ENCODE peak calls at places on chromosomes 6 and 20, in six cellular contexts. One of them, this sample, is unnamed.
A peak's percentile ranks its signal among the peaks of the same experiment; 100 is the strongest.

GRCh38 chr6:28252507-28252975 is 472 bp upstream of the ZKSCAN4 start:
- DNase-seq in HepG2: no peak
- DNase-seq in IMR-90: no peak
- DNase-seq in H1: no peak
- DNase-seq in colonic mucosa: no peak
- DNase-seq in HCT116: no peak
- DNase-seq in this sample: no peak

GRCh38 chr6:167393731-167394130 is 68.8 kb downstream of the TTLL2 start:
- DNase-seq in HepG2: no peak
- DNase-seq in IMR-90: no peak
- DNase-seq in H1: no peak
- DNase-seq in colonic mucosa: no peak
- DNase-seq in HCT116: no peak
- DNase-seq in this sample: no peak

GRCh38 chr6:37182736-37183590 is 13.0 kb downstream of the PIM1 start:
- DNase-seq in HepG2: no peak
- DNase-seq in IMR-90: no peak
- DNase-seq in H1: no peak
- DNase-seq in colonic mucosa: no peak
- DNase-seq in HCT116: no peak
- DNase-seq in this sample: peak; percentile 65

GRCh38 chr20:54047741-54048140 is 22.7 kb downstream of the BCAS1 start:
- DNase-seq in HepG2: no peak
- DNase-seq in IMR-90: no peak
- DNase-seq in H1: no peak
- DNase-seq in colonic mucosa: no peak
- DNase-seq in HCT116: no peak
- DNase-seq in this sample: peak; percentile 16

GRCh38 chr6:158737710-158738615 is 81.2 kb downstream of the EZR start:
- DNase-seq in HepG2: no peak
- DNase-seq in IMR-90: peak; percentile 65
- DNase-seq in H1: no peak
- DNase-seq in colonic mucosa: no peak
- DNase-seq in HCT116: peak; percentile 92
- DNase-seq in this sample: no peak

GRCh38 chr6:94902974-94903628 is 674.2 kb upstream of the MANEA start:
- DNase-seq in HepG2: peak; percentile 5
- DNase-seq in IMR-90: no peak
- DNase-seq in H1: no peak
- DNase-seq in colonic mucosa: no peak
- DNase-seq in HCT116: no peak
- DNase-seq in this sample: no peak

GRCh38 chr6:7434672-7435071 is 45.1 kb downstream of the RIOK1 start:
- DNase-seq in HepG2: no peak
- DNase-seq in IMR-90: no peak
- DNase-seq in H1: no peak
- DNase-seq in colonic mucosa: no peak
- DNase-seq in HCT116: no peak
- DNase-seq in this sample: no peak

GRCh38 chr6:42555477-42556457 is 8.1 kb upstream of the UBR2 start:
- DNase-seq in HepG2: peak; percentile 39
- DNase-seq in IMR-90: peak; percentile 32
- DNase-seq in H1: no peak
- DNase-seq in colonic mucosa: peak; percentile 88
- DNase-seq in HCT116: peak; percentile 33
- DNase-seq in this sample: peak; percentile 51

GRCh38 chr6:167858086-167858591 is 31.4 kb downstream of the AFDN start:
- DNase-seq in HepG2: no peak
- DNase-seq in IMR-90: peak; percentile 51
- DNase-seq in H1: no peak
- DNase-seq in colonic mucosa: no peak
- DNase-seq in HCT116: no peak
- DNase-seq in this sample: no peak

DNA sequence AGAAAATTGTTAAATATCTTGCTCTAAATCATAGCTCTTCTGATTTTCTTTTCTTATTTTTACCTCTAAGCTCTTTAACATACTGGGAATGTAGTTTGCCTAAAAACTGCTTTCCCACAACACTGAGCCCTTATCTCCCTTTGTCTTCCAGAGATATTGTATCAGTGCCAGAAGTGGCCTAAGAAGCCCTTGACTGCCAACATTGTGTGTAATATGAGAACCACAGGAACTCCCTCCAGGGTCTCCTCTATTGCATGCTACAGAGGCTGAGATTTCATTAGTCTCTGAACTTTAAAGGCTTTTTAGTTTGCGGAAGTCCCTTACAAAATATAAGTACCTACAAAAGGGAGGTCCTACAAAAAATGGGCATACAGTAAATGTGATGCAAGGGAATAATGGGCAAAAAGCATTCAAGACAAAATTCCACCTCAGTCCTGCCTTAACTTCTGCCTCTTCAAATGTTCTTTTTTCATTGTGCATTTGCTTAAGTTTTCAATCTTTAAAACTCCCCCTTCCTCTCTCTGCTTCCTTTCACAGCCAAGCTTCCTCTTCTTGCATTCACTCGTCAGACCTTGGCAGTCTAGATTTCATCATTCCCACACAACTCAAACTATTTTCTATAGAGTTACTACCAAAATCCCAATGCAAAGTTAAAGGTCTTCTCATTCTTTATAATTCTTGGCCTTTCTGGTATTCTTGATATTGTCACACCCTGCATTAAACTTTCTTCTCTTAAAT is 76.5 kb downstream of the ADGRG6 start:
- DNase-seq in HepG2: peak; percentile 87
- DNase-seq in IMR-90: peak; percentile 89
- DNase-seq in H1: no peak
- DNase-seq in colonic mucosa: no peak
- DNase-seq in HCT116: peak; percentile 53
- DNase-seq in this sample: no peak
- H3K9ac ChIP-seq in HepG2: no peak overlapping the region
- H3K9ac ChIP-seq in IMR-90: no peak overlapping the region
- H3K9ac ChIP-seq in H1: no peak overlapping the region
- H3K9ac ChIP-seq in colonic mucosa: no peak overlapping the region
- H3K9ac ChIP-seq in HCT116: peak overlapping the region; percentile 67
- H3K9ac ChIP-seq in this sample: no peak overlapping the region

DNA sequence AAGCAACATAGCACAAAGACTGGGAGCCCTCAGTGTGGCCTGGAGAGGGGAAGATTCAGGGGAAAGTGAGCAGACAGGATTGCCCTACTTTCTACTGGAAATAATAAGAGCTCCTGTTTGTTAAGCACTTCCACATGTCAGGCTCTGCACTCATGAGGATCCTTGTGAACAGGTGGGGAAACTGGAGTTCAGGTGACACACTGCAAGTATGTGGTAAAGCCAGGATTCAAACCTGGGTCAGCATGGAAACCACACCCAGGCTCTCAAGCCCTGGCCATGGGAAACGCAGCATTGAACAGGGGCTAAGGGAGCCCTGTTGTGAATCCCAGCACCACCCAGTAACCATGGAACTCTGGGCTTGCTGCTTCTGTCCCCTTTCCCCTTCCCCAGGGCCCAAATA is 42.8 kb upstream of the ID1 start:
- DNase-seq in HepG2: no peak
- DNase-seq in IMR-90: no peak
- DNase-seq in H1: no peak
- DNase-seq in colonic mucosa: no peak
- DNase-seq in HCT116: peak; percentile 42
- DNase-seq in this sample: no peak
- H3K9ac ChIP-seq in HepG2: no peak overlapping the region
- H3K9ac ChIP-seq in IMR-90: peak overlapping the region; percentile 12
- H3K9ac ChIP-seq in H1: no peak overlapping the region
- H3K9ac ChIP-seq in colonic mucosa: no peak overlapping the region
- H3K9ac ChIP-seq in HCT116: peak overlapping the region; percentile 65
- H3K9ac ChIP-seq in this sample: no peak overlapping the region

DNA sequence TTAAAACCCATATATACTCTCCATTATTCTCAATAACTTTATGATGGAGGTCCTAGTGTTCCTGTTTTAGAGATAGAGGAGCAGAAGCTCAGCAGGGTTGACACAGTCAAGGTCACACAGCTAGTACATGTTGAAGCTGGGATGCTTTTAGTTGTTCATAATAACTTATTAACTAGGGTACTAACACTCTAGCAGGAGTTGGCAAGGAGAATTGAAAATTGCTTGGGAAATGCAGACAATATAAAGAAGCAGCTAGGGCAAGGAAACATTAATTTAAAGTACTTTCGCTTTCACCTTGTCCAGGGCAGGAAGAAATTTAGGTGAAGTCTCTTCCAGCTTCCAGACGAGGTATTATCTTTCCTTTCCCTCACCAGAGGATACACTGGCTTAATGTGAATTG is 133.7 kb downstream of the RCAN2 start:
- DNase-seq in HepG2: no peak
- DNase-seq in IMR-90: no peak
- DNase-seq in H1: no peak
- DNase-seq in colonic mucosa: no peak
- DNase-seq in HCT116: no peak
- DNase-seq in this sample: no peak
- H3K9ac ChIP-seq in HepG2: no peak overlapping the region
- H3K9ac ChIP-seq in IMR-90: no peak overlapping the region
- H3K9ac ChIP-seq in H1: no peak overlapping the region
- H3K9ac ChIP-seq in colonic mucosa: no peak overlapping the region
- H3K9ac ChIP-seq in HCT116: no peak overlapping the region
- H3K9ac ChIP-seq in this sample: no peak overlapping the region

DNA sequence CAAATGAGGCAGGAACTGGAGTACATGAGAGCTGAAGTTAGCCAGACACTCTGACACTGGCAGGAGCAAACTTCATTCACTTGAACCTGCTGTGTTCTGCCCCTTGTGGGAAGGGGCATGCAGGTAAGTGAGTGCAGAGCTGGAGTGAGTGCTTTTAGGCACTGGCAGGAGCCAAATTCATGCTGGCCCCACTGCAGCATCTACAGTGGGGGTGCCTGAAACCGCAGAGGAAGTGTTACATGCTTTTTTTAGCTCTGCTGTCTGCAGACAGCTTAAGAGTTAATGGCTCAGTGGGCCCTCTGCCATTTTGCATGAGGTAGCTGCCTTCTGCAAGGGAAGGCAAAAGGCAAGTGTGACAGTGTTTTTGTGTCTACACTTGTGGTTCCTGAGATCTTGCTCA is 167.9 kb upstream of the SYNCRIP start:
- DNase-seq in HepG2: no peak
- DNase-seq in IMR-90: no peak
- DNase-seq in H1: no peak
- DNase-seq in colonic mucosa: no peak
- DNase-seq in HCT116: no peak
- DNase-seq in this sample: peak; percentile 34
- H3K9ac ChIP-seq in HepG2: no peak overlapping the region
- H3K9ac ChIP-seq in IMR-90: no peak overlapping the region
- H3K9ac ChIP-seq in H1: no peak overlapping the region
- H3K9ac ChIP-seq in colonic mucosa: no peak overlapping the region
- H3K9ac ChIP-seq in HCT116: no peak overlapping the region
- H3K9ac ChIP-seq in this sample: no peak overlapping the region

GRCh38 chr20:63731410-63731809 is 5.1 kb upstream of the LIME1 start:
- DNase-seq in HepG2: no peak
- DNase-seq in IMR-90: no peak
- DNase-seq in H1: no peak
- DNase-seq in colonic mucosa: no peak
- DNase-seq in HCT116: no peak
- DNase-seq in this sample: no peak
- H3K9ac ChIP-seq in HepG2: no peak overlapping the region
- H3K9ac ChIP-seq in IMR-90: no peak overlapping the region
- H3K9ac ChIP-seq in H1: no peak overlapping the region
- H3K9ac ChIP-seq in colonic mucosa: no peak overlapping the region
- H3K9ac ChIP-seq in HCT116: no peak overlapping the region
- H3K9ac ChIP-seq in this sample: peak overlapping the region; percentile 31

GRCh38 chr6:93858213-93858612 is 438.9 kb upstream of the EPHA7 start:
- DNase-seq in HepG2: no peak
- DNase-seq in IMR-90: no peak
- DNase-seq in H1: no peak
- DNase-seq in colonic mucosa: no peak
- DNase-seq in HCT116: no peak
- DNase-seq in this sample: no peak

GRCh38 chr6:93859964-93860363 is 440.6 kb upstream of the EPHA7 start:
- DNase-seq in HepG2: no peak
- DNase-seq in IMR-90: no peak
- DNase-seq in H1: no peak
- DNase-seq in colonic mucosa: no peak
- DNase-seq in HCT116: no peak
- DNase-seq in this sample: no peak
- H3K9ac ChIP-seq in HepG2: no peak overlapping the region
- H3K9ac ChIP-seq in IMR-90: no peak overlapping the region
- H3K9ac ChIP-seq in H1: no peak overlapping the region
- H3K9ac ChIP-seq in colonic mucosa: no peak overlapping the region
- H3K9ac ChIP-seq in HCT116: no peak overlapping the region
- H3K9ac ChIP-seq in this sample: no peak overlapping the region

GRCh38 chr6:18237167-18237566 is 27.2 kb downstream of the DEK start:
- DNase-seq in HepG2: no peak
- DNase-seq in IMR-90: no peak
- DNase-seq in H1: no peak
- DNase-seq in colonic mucosa: no peak
- DNase-seq in HCT116: no peak
- DNase-seq in this sample: no peak
- H3K9ac ChIP-seq in HepG2: no peak overlapping the region
- H3K9ac ChIP-seq in IMR-90: no peak overlapping the region
- H3K9ac ChIP-seq in H1: no peak overlapping the region
- H3K9ac ChIP-seq in colonic mucosa: no peak overlapping the region
- H3K9ac ChIP-seq in HCT116: no peak overlapping the region
- H3K9ac ChIP-seq in this sample: no peak overlapping the region

GRCh38 chr6:29631209-29631810 is 1.7 kb downstream of the GABBR1 start:
- DNase-seq in HepG2: no peak
- DNase-seq in IMR-90: peak; percentile 34
- DNase-seq in H1: no peak
- DNase-seq in colonic mucosa: no peak
- DNase-seq in HCT116: no peak
- DNase-seq in this sample: no peak
- H3K9ac ChIP-seq in HepG2: no peak overlapping the region
- H3K9ac ChIP-seq in IMR-90: peak overlapping the region; percentile 16
- H3K9ac ChIP-seq in H1: no peak overlapping the region
- H3K9ac ChIP-seq in colonic mucosa: no peak overlapping the region
- H3K9ac ChIP-seq in HCT116: no peak overlapping the region
- H3K9ac ChIP-seq in this sample: no peak overlapping the region

GRCh38 chr6:35600659-35601125 is 88.0 kb upstream of the TULP1 start:
- DNase-seq in HepG2: no peak
- DNase-seq in IMR-90: no peak
- DNase-seq in H1: no peak
- DNase-seq in colonic mucosa: no peak
- DNase-seq in HCT116: no peak
- DNase-seq in this sample: no peak
- H3K9ac ChIP-seq in HepG2: no peak overlapping the region
- H3K9ac ChIP-seq in IMR-90: no peak overlapping the region
- H3K9ac ChIP-seq in H1: no peak overlapping the region
- H3K9ac ChIP-seq in colonic mucosa: no peak overlapping the region
- H3K9ac ChIP-seq in HCT116: peak overlapping the region; percentile 7
- H3K9ac ChIP-seq in this sample: no peak overlapping the region

GRCh38 chr20:3930265-3931206 is 41.3 kb downstream of the PANK2 start:
- DNase-seq in HepG2: no peak
- DNase-seq in IMR-90: no peak
- DNase-seq in H1: no peak
- DNase-seq in colonic mucosa: no peak
- DNase-seq in HCT116: no peak
- DNase-seq in this sample: no peak

GRCh38 chr20:3934628-3935027 is 45.4 kb downstream of the PANK2 start:
- DNase-seq in HepG2: no peak
- DNase-seq in IMR-90: peak; percentile 43
- DNase-seq in H1: no peak
- DNase-seq in colonic mucosa: no peak
- DNase-seq in HCT116: no peak
- DNase-seq in this sample: no peak

GRCh38 chr20:3933126-3933684 is 44.0 kb downstream of the PANK2 start:
- DNase-seq in HepG2: no peak
- DNase-seq in IMR-90: no peak
- DNase-seq in H1: no peak
- DNase-seq in colonic mucosa: no peak
- DNase-seq in HCT116: no peak
- DNase-seq in this sample: no peak

GRCh38 chr20:3931664-3932063 is 42.5 kb downstream of the PANK2 start:
- DNase-seq in HepG2: no peak
- DNase-seq in IMR-90: peak; percentile 30
- DNase-seq in H1: no peak
- DNase-seq in colonic mucosa: no peak
- DNase-seq in HCT116: no peak
- DNase-seq in this sample: no peak

GRCh38 chr20:3932277-3933073 is 43.3 kb downstream of the PANK2 start:
- DNase-seq in HepG2: no peak
- DNase-seq in IMR-90: peak; percentile 29
- DNase-seq in H1: no peak
- DNase-seq in colonic mucosa: no peak
- DNase-seq in HCT116: no peak
- DNase-seq in this sample: peak; percentile 44
- H3K9ac ChIP-seq in HepG2: no peak overlapping the region
- H3K9ac ChIP-seq in IMR-90: no peak overlapping the region
- H3K9ac ChIP-seq in H1: no peak overlapping the region
- H3K9ac ChIP-seq in colonic mucosa: no peak overlapping the region
- H3K9ac ChIP-seq in HCT116: no peak overlapping the region
- H3K9ac ChIP-seq in this sample: no peak overlapping the region

This sample was measured in MM.1S.